ENCODE peak calls at places on chromosomes 12 and 14, in nine cellular contexts. O, J, T, S, X, N, I, W and Y are unnamed samples.

GRCh38 chr12:117035287-117035686 is 63.9 kb downstream of the TESC start:
- DNase-seq in S (no peak), O (no peak), T (no peak), N (no peak), I (no peak), W (peak; percentile 50), J (peak; percentile 36), X (no peak), Y (no peak)

GRCh38 chr12:19410211-19410610 is 29.1 kb upstream of the AEBP2 start:
- DNase-seq in J (no peak), O (no peak), X (no peak), T (no peak), I (no peak), S (no peak), N (no peak), W (peak; percentile 26), Y (no peak)

GRCh38 chr14:103311171-103311997 is 22.7 kb upstream of the EIF5 start:
- DNase-seq in N (no peak), S (no peak), W (no peak), X (no peak), T (peak; percentile 28), J (no peak), I (no peak), O (no peak), Y (peak; percentile 54)

GRCh38 chr12:49422038-49422575 is 54.8 kb downstream of the SPATS2 start:
- DNase-seq in I (no peak), N (peak; percentile 28), X (no peak), W (no peak), T (no peak), J (no peak), S (no peak), O (no peak), Y (no peak)

GRCh38 chr12:55820679-55821078 is 2.8 kb downstream of the ORMDL2 start:
- DNase-seq in I (no peak), J (no peak), O (no peak), N (no peak), W (peak; percentile 53), S (no peak), T (no peak), X (no peak), Y (no peak)

GRCh38 chr12:117377758-117378157 is 16.3 kb upstream of the NOS1 start:
- DNase-seq in O (peak; percentile 19), T (no peak), W (peak; percentile 75), S (no peak), X (no peak), I (peak; percentile 31), N (peak; percentile 13), J (no peak), Y (no peak)

GRCh38 chr14:58805057-58805456 is 167.3 kb downstream of the DACT1 start:
- DNase-seq in O (no peak), J (no peak), W (no peak), T (no peak), S (no peak), X (peak; percentile 27), N (no peak), I (no peak), Y (no peak)

GRCh38 chr12:9043766-9044165 is 54.4 kb downstream of the KLRG1 start:
- DNase-seq in S (no peak), T (no peak), I (no peak), J (no peak), W (no peak), O (no peak), N (no peak), X (no peak), Y (no peak)

GRCh38 chr14:21241218-21241819 is 27.9 kb downstream of the HNRNPC start:
- DNase-seq in I (no peak), X (no peak), J (no peak), T (no peak), S (no peak), O (no peak), W (peak; percentile 39), N (peak; percentile 37), Y (no peak)

GRCh38 chr12:45655753-45656152 is 73.8 kb upstream of the ARID2 start:
- DNase-seq in I (no peak), N (no peak), S (no peak), T (no peak), W (no peak), X (no peak), O (no peak), J (no peak), Y (no peak)

GRCh38 chr12:50506753-50507473 is 2.1 kb downstream of the DIP2B start:
- DNase-seq in N (peak; percentile 21), T (no peak), S (no peak), X (no peak), O (no peak), W (no peak), J (no peak), I (no peak), Y (no peak)

GRCh38 chr12:50509009-50509663 is 4.4 kb downstream of the DIP2B start:
- DNase-seq in T (no peak), W (no peak), X (no peak), J (no peak), S (peak; percentile 53), N (no peak), I (no peak), O (no peak), Y (no peak)

GRCh38 chr12:50508420-50508819 is 3.6 kb downstream of the DIP2B start:
- DNase-seq in X (no peak), W (no peak), J (no peak), S (peak; percentile 11), T (no peak), I (no peak), O (no peak), N (no peak), Y (no peak)

GRCh38 chr12:50507474-50507838 is 2.7 kb downstream of the DIP2B start:
- DNase-seq in I (no peak), O (no peak), T (no peak), X (no peak), N (no peak), J (no peak), W (no peak), S (no peak), Y (no peak)

GRCh38 chr12:50507930-50508329 is 3.1 kb downstream of the DIP2B start:
- DNase-seq in W (no peak), N (no peak), S (no peak), J (no peak), T (no peak), O (no peak), I (no peak), X (no peak), Y (no peak)
- H3K4me1 ChIP-seq in W (peaks cover 17% of the 10 kb centered on the region), N (peaks cover 11% of the 10 kb centered on the region), S (peaks cover 11% of the 10 kb centered on the region), J (no peaks in the 10 kb centered on the region), T (peaks cover 42% of the 10 kb centered on the region), O (peaks cover 12% of the 10 kb centered on the region), I (peaks cover 12% of the 10 kb centered on the region), X (peaks cover 32% of the 10 kb centered on the region), Y (no peaks in the 10 kb centered on the region)

DNA sequence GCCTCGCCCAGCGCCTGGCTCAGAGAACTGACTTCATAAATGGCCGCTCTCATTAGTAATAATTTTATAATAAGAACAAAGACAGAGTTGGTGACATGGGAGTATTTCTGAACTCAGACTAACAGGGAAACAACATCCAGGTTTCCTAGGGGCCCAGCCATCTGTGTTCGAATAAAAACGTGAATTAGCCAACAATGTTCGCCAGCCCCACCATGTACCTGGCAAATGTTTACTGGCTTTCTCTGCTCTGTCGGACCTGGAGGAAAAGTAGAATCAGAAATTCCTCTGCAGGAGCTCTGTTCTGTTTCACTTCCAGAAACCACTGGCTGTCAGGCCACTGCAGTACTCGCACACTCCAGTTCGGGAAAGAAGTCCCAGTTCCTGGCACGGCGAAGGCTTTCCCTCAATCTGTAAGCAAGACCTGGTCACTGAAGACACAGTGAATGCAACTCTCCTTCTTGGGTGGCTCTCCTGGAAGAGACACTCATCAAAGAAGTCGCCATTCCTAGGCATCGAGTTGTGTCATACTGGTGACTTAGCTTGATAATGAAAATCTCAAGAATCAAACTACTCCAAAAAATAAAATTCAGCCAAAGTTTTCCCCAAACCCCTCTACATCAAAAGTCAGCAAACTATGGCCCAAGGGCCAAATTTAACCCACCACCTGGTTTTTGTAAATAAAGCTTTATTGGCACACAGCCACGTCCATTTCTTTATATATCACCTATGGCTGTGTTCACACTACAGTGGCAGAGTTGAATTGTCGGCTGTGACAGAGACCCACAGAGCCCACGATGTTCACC is 189.4 kb upstream of the DIO3 start:
- DNase-seq in X (no peak), J (peak; percentile 84), S (no peak), I (no peak), T (no peak), N (no peak), W (no peak), O (no peak), Y (peak; percentile 28)
- H3K27me3 ChIP-seq in X (no peaks in the 10 kb centered on the region), J (no peaks in the 10 kb centered on the region), S (no peaks in the 10 kb centered on the region), I (no peaks in the 10 kb centered on the region), T (no peaks in the 10 kb centered on the region), N (no peaks in the 10 kb centered on the region), W (no peaks in the 10 kb centered on the region), O (no peaks in the 10 kb centered on the region), Y (peaks cover 2% of the 10 kb centered on the region)

DNA sequence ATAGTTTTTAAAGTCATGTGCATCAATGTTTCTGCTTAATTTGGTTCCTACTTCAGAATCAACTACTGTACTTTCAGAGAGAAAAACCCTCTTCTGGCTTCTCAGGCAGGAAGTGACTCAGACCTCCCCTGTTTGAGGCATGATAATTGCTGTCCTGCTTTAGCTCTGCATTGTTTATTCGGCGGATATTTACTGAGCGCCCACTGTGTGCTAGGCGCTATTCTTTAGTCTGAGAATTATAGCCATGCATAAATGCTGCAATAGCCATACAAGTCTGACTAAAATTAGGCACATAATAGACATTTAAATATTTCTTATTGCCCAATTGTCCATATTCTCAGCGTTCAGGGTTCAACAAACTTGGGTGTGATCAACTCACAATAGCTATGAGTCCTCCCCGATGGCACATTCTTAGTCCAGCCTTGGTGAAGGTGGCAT is 6.1 kb upstream of the AMIGO2 start:
- DNase-seq in T (no peak), N (peak; percentile 77), S (peak; percentile 30), O (no peak), W (peak; percentile 31), I (no peak), X (no peak), J (no peak), Y (no peak)
- H3K4me1 ChIP-seq in T (peaks cover 26% of the 10 kb centered on the region), N (peaks cover 46% of the 10 kb centered on the region), S (peaks cover 15% of the 10 kb centered on the region), O (peaks cover 2% of the 10 kb centered on the region), W (peaks cover 42% of the 10 kb centered on the region), I (peaks cover 22% of the 10 kb centered on the region), X (peaks cover 29% of the 10 kb centered on the region), J (no peaks in the 10 kb centered on the region), Y (peaks cover 3% of the 10 kb centered on the region)

DNA sequence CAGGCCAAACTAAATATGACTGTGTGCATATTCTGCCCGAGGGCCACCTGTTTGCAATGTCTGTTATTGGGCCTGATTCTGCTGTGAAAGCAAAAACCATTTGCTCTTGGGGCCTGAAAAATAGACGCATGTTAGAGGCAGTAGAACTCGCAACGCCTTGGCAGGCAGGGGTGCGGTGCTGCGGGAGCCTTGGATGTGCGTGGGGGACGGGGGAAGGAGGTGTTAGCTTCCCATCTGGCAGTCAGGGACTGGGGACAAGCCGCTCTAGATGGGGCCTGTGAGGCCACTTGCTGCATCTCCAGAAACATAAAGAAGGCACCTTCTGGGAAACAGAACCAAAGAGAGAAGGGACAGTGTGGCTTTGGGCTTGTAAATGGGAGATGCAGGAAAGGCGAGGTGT is 216.3 kb downstream of the PHETA1 start:
- DNase-seq in I (no peak), T (no peak), S (no peak), N (no peak), O (no peak), X (no peak), W (no peak), J (no peak), Y (no peak)
- H3K27me3 ChIP-seq in I (no peaks in the 10 kb centered on the region), T (peaks cover 27% of the 10 kb centered on the region), S (no peaks in the 10 kb centered on the region), N (peaks cover 4% of the 10 kb centered on the region), O (no peaks in the 10 kb centered on the region), X (no peaks in the 10 kb centered on the region), W (no peaks in the 10 kb centered on the region), J (no peaks in the 10 kb centered on the region), Y (peaks cover 2% of the 10 kb centered on the region)